ENCODE peak calls at places on chromosomes 3 and 15, in eight cellular contexts. M is AG04450; X is activated CD8-positive, alpha-beta memory T cell treated with anti-CD3 and anti-CD28 coated beads, Interleukin-2, amount 50 U/mL, for 48 hours; H is HS-27A; T is fibroblast of the conjunctiva; K is CD4-positive, alpha-beta memory T cell; J is neural progenitor cell; F is fibroblast of pulmonary artery. O is an unnamed sample.

GRCh38 chr3:28726840-28727239 is 378.2 kb upstream of the AZI2 start:
- DNase-seq in J (peak; percentile 76), X (no peak), T (peak; percentile 8), M (no peak), H (no peak), F (peak; percentile 47), K (no peak), O (no peak)

GRCh38 chr3:126305427-126305826 is 51.8 kb downstream of the KLF15 start:
- DNase-seq in K (no peak), X (no peak), J (no peak), H (no peak), F (peak; percentile 26), M (no peak), T (no peak), O (no peak)

GRCh38 chr15:70636540-70637165 is 126.7 kb downstream of the UACA start:
- DNase-seq in F (peak; percentile 33), H (no peak), T (no peak), M (no peak), K (no peak), J (peak; percentile 37), X (no peak), O (no peak)

GRCh38 chr3:126621627-126622345 is 33.1 kb downstream of the TXNRD3 start:
- DNase-seq in M (peak; percentile 13), J (no peak), F (peak; percentile 45), X (no peak), K (no peak), T (no peak), H (no peak), O (no peak)

GRCh38 chr3:126557761-126558160 is 971 bp downstream of the C3orf22 start:
- DNase-seq in J (no peak), K (no peak), X (peak; percentile 22), H (no peak), T (no peak), M (no peak), F (no peak), O (no peak)

GRCh38 chr3:14914777-14915113 is 32.6 kb upstream of the NR2C2 start:
- DNase-seq in H (no peak), M (no peak), T (no peak), K (no peak), X (no peak), F (no peak), J (no peak), O (no peak)

GRCh38 chr15:36251450-36251849 is 328.0 kb upstream of the CDIN1 start:
- DNase-seq in H (no peak), T (no peak), K (no peak), F (peak; percentile 9), M (no peak), X (no peak), J (no peak), O (no peak)

GRCh38 chr3:25350741-25351140 is 77.3 kb upstream of the RARB start:
- DNase-seq in X (no peak), J (peak; percentile 58), H (no peak), F (no peak), T (no peak), K (no peak), M (no peak), O (no peak)

GRCh38 chr3:138943724-138944131 is 3.2 kb downstream of the FOXL2 start:
- DNase-seq in K (no peak), X (peak; percentile 48), H (no peak), T (no peak), M (no peak), F (peak; percentile 37), J (peak; percentile 59), O (no peak)

GRCh38 chr15:42148808-42149492 is 7.5 kb downstream of the PLA2G4F start:
- DNase-seq in M (no peak), X (no peak), K (no peak), J (no peak), H (no peak), T (no peak), F (no peak), O (no peak)

GRCh38 chr15:78838480-78838879 is 27.2 kb upstream of the ADAMTS7 start:
- DNase-seq in H (no peak), J (no peak), F (peak; percentile 24), T (peak; percentile 8), X (no peak), M (no peak), K (no peak), O (no peak)

GRCh38 chr3:196604548-196604947 is 34.9 kb upstream of the NRROS start:
- DNase-seq in M (no peak), J (no peak), X (peak; percentile 65), F (no peak), T (no peak), K (peak; percentile 72), H (no peak), O (no peak)

GRCh38 chr3:98730338-98730737 is 32.8 kb upstream of the ST3GAL6 start:
- DNase-seq in X (no peak), K (no peak), J (no peak), H (no peak), F (peak; percentile 33), M (no peak), T (no peak), O (peak; percentile 49)

GRCh38 chr15:85557385-85557784 is 177.0 kb downstream of the AKAP13 start:
- DNase-seq in F (no peak), M (no peak), J (no peak), X (no peak), H (no peak), K (no peak), T (no peak), O (no peak)

GRCh38 chr15:91867581-91868026 is 14.1 kb downstream of the SLCO3A1 start:
- DNase-seq in H (no peak), K (no peak), M (peak; percentile 57), J (no peak), T (peak; percentile 86), F (peak; percentile 92), X (no peak), O (peak; percentile 71)